ENCODE peak calls at places on chromosome 1, in six cellular contexts. L, X, P, H, I and B are unnamed samples.

GRCh38 chr1:39646232-39647081 is 7.0 kb upstream of the HEYL start:
- DNase-seq in L (no peak), X (peak), P (no peak), H (peak), I (no peak), B (no peak)

GRCh38 chr1:68644521-68644920 is 147.6 kb upstream of the DEPDC1 start:
- DNase-seq in L (no peak), X (no peak), P (no peak), H (no peak), I (no peak), B (no peak)

GRCh38 chr1:200311256-200311655 is 98.6 kb downstream of the ZNF281 start:
- DNase-seq in L (no peak), X (no peak), P (no peak), H (peak), I (no peak), B (no peak)

GRCh38 chr1:45327644-45328515 is 1.2 kb downstream of the HPDL start:
- DNase-seq in L (no peak), X (no peak), P (no peak), H (no peak), I (no peak), B (no peak)

GRCh38 chr1:24555591-24556413 is at the start of gene NCMAP:
- DNase-seq in L (no peak), X (no peak), P (peak), H (no peak), I (no peak), B (no peak)

GRCh38 chr1:108686609-108687313 is 5.3 kb upstream of the PRPF38B start:
- DNase-seq in L (no peak), X (no peak), P (no peak), H (peak), I (no peak), B (no peak)

GRCh38 chr1:60916926-60917325 is 165.4 kb upstream of the NFIA start:
- DNase-seq in L (no peak), X (no peak), P (no peak), H (no peak), I (no peak), B (no peak)

GRCh38 chr1:37556712-37557196 is at the start of gene DNALI1:
- DNase-seq in L (no peak), X (no peak), P (no peak), H (peak), I (peak), B (no peak)

GRCh38 chr1:224563666-224564065 is 52.5 kb upstream of the CNIH3 start:
- DNase-seq in L (no peak), X (no peak), P (no peak), H (no peak), I (no peak), B (no peak)

GRCh38 chr1:156488566-156489165 is 11.9 kb downstream of the MEF2D start:
- DNase-seq in L (no peak), X (no peak), P (no peak), H (no peak), I (no peak), B (no peak)